ENCODE peak calls at places on chromosome 1, in four cellular contexts. C, I, T and P are unnamed samples.

GRCh38 chr1:100628631-100629081 is 90.7 kb downstream of the GPR88 start:
- DNase-seq in C (no peak), I (no peak), T (no peak), P (no peak)

GRCh38 chr1:205775015-205775716 is at the start of gene RAB29:
- DNase-seq in C (peak), I (peak), T (peak), P (peak)

GRCh38 chr1:228830954-228831481 is 95.7 kb downstream of the RHOU start:
- DNase-seq in C (no peak), I (no peak), T (peak), P (peak)

GRCh38 chr1:159944623-159945455 is 574 bp downstream of the IGSF9 start:
- DNase-seq in C (no peak), I (no peak), T (no peak), P (no peak)

GRCh38 chr1:228734881-228735801 is at the start of gene RHOU:
- DNase-seq in C (no peak), I (no peak), T (peak), P (peak)

GRCh38 chr1:201475915-201476669 is 7.1 kb upstream of the PHLDA3 start:
- DNase-seq in C (no peak), I (no peak), T (no peak), P (no peak)

GRCh38 chr1:235468970-235469369 is 35.3 kb downstream of the B3GALNT2 start:
- DNase-seq in C (no peak), I (no peak), T (peak), P (peak)

GRCh38 chr1:76595024-76595423 is 272.3 kb upstream of the ST6GALNAC5 start:
- DNase-seq in C (no peak), I (no peak), T (no peak), P (no peak)

GRCh38 chr1:237386362-237387143 is 344.6 kb downstream of the RYR2 start:
- DNase-seq in C (peak), I (no peak), T (peak), P (peak)

GRCh38 chr1:203592728-203593127 is 33.9 kb upstream of the ATP2B4 start:
- DNase-seq in C (no peak), I (no peak), T (no peak), P (no peak)

GRCh38 chr1:155607708-155608107 is 2.3 kb upstream of the MSTO1 start:
- DNase-seq in C (no peak), I (no peak), T (no peak), P (peak)

GRCh38 chr1:208835781-208836180 is 591.6 kb upstream of the PLXNA2 start:
- DNase-seq in C (no peak), I (no peak), T (no peak), P (no peak)

GRCh38 chr1:15192916-15193550 is 39.5 kb downstream of the TMEM51 start:
- DNase-seq in C (no peak), I (no peak), T (no peak), P (no peak)

GRCh38 chr1:66351913-66352312 is 182.0 kb upstream of the SGIP1 start:
- DNase-seq in C (no peak), I (no peak), T (no peak), P (no peak)
- TF ChIP-seq RNF2 in C (no peak), I (no peak), T (no peak), P (no peak)

GRCh38 chr1:39488801-39489566 is 2.5 kb upstream of the BMP8A start:
- DNase-seq in C (no peak), I (no peak), T (no peak), P (no peak)
- TF ChIP-seq RAD21 in C (no peak), I (no peak), T (no peak), P (no peak)

GRCh38 chr1:41751804-41752513 is 166.8 kb downstream of the HIVEP3 start:
- DNase-seq in C (no peak), I (no peak), T (no peak), P (no peak)
- TF ChIP-seq RNF2 in C (no peak), I (no peak), T (no peak), P (no peak)

GRCh38 chr1:47780469-47780995 is 216.7 kb downstream of the TRABD2B start:
- DNase-seq in C (peak), I (no peak), T (peak), P (no peak)

GRCh38 chr1:47784294-47784650 is 212.9 kb downstream of the TRABD2B start:
- DNase-seq in C (no peak), I (no peak), T (no peak), P (no peak)

GRCh38 chr1:47783638-47784293 is 213.4 kb downstream of the TRABD2B start:
- DNase-seq in C (no peak), I (no peak), T (peak), P (no peak)

GRCh38 chr1:47781171-47781959 is 215.8 kb downstream of the TRABD2B start:
- DNase-seq in C (no peak), I (no peak), T (no peak), P (no peak)

DNA sequence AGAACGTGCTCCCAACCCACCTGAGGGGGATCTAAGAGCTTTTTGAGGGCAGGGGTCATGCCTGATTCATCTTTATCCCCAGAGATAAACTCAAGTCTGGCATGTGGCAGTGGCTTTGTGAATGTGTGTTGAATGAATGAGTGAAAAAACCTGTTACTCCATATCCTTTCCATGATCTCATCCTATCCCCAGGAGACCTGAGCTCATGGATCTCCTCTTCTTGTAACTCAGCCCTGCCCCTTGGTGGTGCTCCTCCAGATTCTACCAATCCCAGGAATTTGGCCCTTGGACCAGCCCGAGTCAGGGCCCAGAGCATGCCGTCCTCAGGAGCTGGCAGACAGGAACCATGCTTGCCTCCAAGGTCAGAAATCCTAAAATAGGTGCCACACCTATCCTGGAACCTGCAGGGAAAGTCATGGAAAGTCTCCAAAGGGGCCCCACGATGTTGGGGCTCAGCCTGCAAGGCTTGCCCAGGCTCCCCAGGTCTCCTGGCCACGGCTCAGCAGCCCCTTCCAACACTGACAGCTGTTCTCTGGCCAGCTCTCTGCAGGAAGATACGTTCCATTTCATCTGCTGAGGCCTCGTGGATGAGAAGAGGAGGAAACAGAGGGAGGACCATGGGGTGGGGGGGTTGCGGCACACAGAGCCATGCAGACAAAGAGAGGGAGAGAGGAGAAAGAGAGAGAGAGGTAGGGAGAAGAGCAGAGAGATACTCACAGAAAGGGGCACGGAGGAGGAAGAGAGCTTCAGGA is 214.6 kb downstream of the TRABD2B start:
- DNase-seq in C (no peak), I (no peak), T (no peak), P (no peak)
- TF ChIP-seq RAD21 in C (no peak), I (no peak), T (no peak), P (no peak)

DNA sequence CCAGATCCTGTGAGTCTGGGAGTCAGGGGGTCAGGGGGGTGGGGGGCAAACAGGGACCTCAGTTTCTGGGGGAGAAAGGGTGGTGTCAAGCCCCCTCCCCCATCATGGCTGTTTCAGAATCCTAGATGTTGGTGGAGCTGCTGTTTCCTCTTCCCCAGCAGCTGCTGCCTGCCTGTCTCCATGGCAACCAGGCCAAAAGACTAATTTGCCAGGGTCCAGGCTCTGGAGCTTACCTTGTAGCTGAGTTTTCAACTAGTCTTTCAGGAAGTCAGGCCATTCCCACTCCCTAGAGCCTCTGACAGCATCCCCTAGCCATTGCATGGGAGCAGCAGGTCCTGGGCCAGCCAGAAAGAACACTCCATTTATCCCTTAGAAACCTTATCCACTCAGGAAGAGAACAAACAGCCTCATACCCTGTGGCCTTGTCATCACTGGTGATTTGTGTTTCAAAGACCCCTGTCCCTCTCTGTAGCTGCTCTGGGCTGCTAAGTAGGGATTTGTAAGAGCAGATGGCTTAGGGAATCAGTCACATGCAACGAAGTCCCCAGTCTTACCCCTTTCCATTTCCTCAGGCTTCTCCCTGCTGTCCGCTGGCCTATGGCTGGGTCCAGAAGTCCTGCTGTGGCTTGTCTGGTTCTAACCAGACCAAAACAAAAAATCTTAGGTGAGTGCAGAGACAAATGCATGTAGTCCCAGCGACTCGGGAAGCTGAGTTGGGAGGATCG is 21.5 kb upstream of the STMN1 start:
- DNase-seq in C (peak), I (no peak), T (no peak), P (no peak)
- TF ChIP-seq RNF2 in C (no peak), I (no peak), T (no peak), P (no peak)

GRCh38 chr1:2047749-2048729 is 2.2 kb upstream of the PRKCZ start:
- DNase-seq in C (no peak), I (no peak), T (no peak), P (no peak)

GRCh38 chr1:2049225-2049516 is 1.0 kb upstream of the PRKCZ start:
- DNase-seq in C (no peak), I (no peak), T (no peak), P (no peak)

GRCh38 chr1:2050793-2051682 is 827 bp downstream of the PRKCZ start:
- DNase-seq in C (no peak), I (no peak), T (no peak), P (no peak)

GRCh38 chr1:2050482-2050792 is 226 bp downstream of the PRKCZ start:
- DNase-seq in C (no peak), I (no peak), T (no peak), P (no peak)

GRCh38 chr1:2049517-2050481 is at the start of gene PRKCZ:
- DNase-seq in C (peak), I (peak), T (peak), P (peak)
- TF ChIP-seq RAD21 in C (no peak), I (peak), T (peak), P (no peak)